ENCODE peak calls at places on chromosomes 6 and 20, in ten cellular contexts. One of them, this sample, is unnamed.

GRCh38 chr20:63767886-63768285 is 28.3 kb downstream of the SLC2A4RG start:
- DNase-seq in NCI-H1105: no peak
- DNase-seq in activated CD8-positive, alpha-beta T cell treated with anti-CD3 and anti-CD28 coated beads, Interleukin-2, amount 10 ng/mL, durations not matched to agents 7 days and 5 days: no peak
- DNase-seq in Right ventricle myocardium superior: no peak
- DNase-seq in tibial artery: no peak
- DNase-seq in H54: no peak
- DNase-seq in HS-5: no peak
- DNase-seq in sciatic nerve: no peak
- DNase-seq in activated T-helper 1 cell treated with anti-CD3 and anti-CD28 coated beads, Interleukin-2, amount 50 U/mL, for 16 hours: no peak
- DNase-seq in cardiac fibroblast: no peak
- DNase-seq in this sample: no peak

GRCh38 chr20:25288291-25289181 is 40.7 kb downstream of the PYGB start:
- DNase-seq in tibial artery: no peak
- DNase-seq in Right ventricle myocardium superior: peak
- DNase-seq in H54: no peak
- DNase-seq in activated T-helper 1 cell treated with anti-CD3 and anti-CD28 coated beads, Interleukin-2, amount 50 U/mL, for 16 hours: no peak
- DNase-seq in NCI-H1105: no peak
- DNase-seq in activated CD8-positive, alpha-beta T cell treated with anti-CD3 and anti-CD28 coated beads, Interleukin-2, amount 10 ng/mL, durations not matched to agents 7 days and 5 days: no peak
- DNase-seq in cardiac fibroblast: no peak
- DNase-seq in HS-5: no peak
- DNase-seq in sciatic nerve: peak
- DNase-seq in this sample: no peak

GRCh38 chr6:37021356-37022129 is 16.1 kb downstream of the FGD2 start:
- DNase-seq in NCI-H1105: peak
- DNase-seq in activated T-helper 1 cell treated with anti-CD3 and anti-CD28 coated beads, Interleukin-2, amount 50 U/mL, for 16 hours: peak
- DNase-seq in Right ventricle myocardium superior: no peak
- DNase-seq in cardiac fibroblast: peak
- DNase-seq in tibial artery: no peak
- DNase-seq in HS-5: peak
- DNase-seq in H54: no peak
- DNase-seq in sciatic nerve: no peak
- DNase-seq in activated CD8-positive, alpha-beta T cell treated with anti-CD3 and anti-CD28 coated beads, Interleukin-2, amount 10 ng/mL, durations not matched to agents 7 days and 5 days: peak
- DNase-seq in this sample: no peak

GRCh38 chr6:31940256-31940664 is 5.6 kb upstream of the CFB start:
- DNase-seq in HS-5: no peak
- DNase-seq in activated T-helper 1 cell treated with anti-CD3 and anti-CD28 coated beads, Interleukin-2, amount 50 U/mL, for 16 hours: no peak
- DNase-seq in cardiac fibroblast: peak
- DNase-seq in NCI-H1105: no peak
- DNase-seq in H54: no peak
- DNase-seq in Right ventricle myocardium superior: no peak
- DNase-seq in sciatic nerve: no peak
- DNase-seq in tibial artery: no peak
- DNase-seq in activated CD8-positive, alpha-beta T cell treated with anti-CD3 and anti-CD28 coated beads, Interleukin-2, amount 10 ng/mL, durations not matched to agents 7 days and 5 days: no peak
- DNase-seq in this sample: no peak

GRCh38 chr6:82396964-82397761 is 33.5 kb downstream of the TPBG start:
- DNase-seq in sciatic nerve: no peak
- DNase-seq in NCI-H1105: no peak
- DNase-seq in cardiac fibroblast: peak
- DNase-seq in activated CD8-positive, alpha-beta T cell treated with anti-CD3 and anti-CD28 coated beads, Interleukin-2, amount 10 ng/mL, durations not matched to agents 7 days and 5 days: no peak
- DNase-seq in H54: peak
- DNase-seq in activated T-helper 1 cell treated with anti-CD3 and anti-CD28 coated beads, Interleukin-2, amount 50 U/mL, for 16 hours: no peak
- DNase-seq in HS-5: peak
- DNase-seq in Right ventricle myocardium superior: no peak
- DNase-seq in tibial artery: no peak
- DNase-seq in this sample: no peak

GRCh38 chr6:149455028-149455732 is 29.6 kb downstream of the ZC3H12D start:
- DNase-seq in activated CD8-positive, alpha-beta T cell treated with anti-CD3 and anti-CD28 coated beads, Interleukin-2, amount 10 ng/mL, durations not matched to agents 7 days and 5 days: no peak
- DNase-seq in cardiac fibroblast: no peak
- DNase-seq in tibial artery: no peak
- DNase-seq in Right ventricle myocardium superior: no peak
- DNase-seq in sciatic nerve: no peak
- DNase-seq in activated T-helper 1 cell treated with anti-CD3 and anti-CD28 coated beads, Interleukin-2, amount 50 U/mL, for 16 hours: no peak
- DNase-seq in HS-5: no peak
- DNase-seq in NCI-H1105: no peak
- DNase-seq in H54: no peak
- DNase-seq in this sample: no peak

GRCh38 chr6:33116417-33116816 is 40.6 kb downstream of the HLA-DPB1 start:
- DNase-seq in HS-5: no peak
- DNase-seq in cardiac fibroblast: no peak
- DNase-seq in activated CD8-positive, alpha-beta T cell treated with anti-CD3 and anti-CD28 coated beads, Interleukin-2, amount 10 ng/mL, durations not matched to agents 7 days and 5 days: no peak
- DNase-seq in sciatic nerve: no peak
- DNase-seq in activated T-helper 1 cell treated with anti-CD3 and anti-CD28 coated beads, Interleukin-2, amount 50 U/mL, for 16 hours: no peak
- DNase-seq in H54: no peak
- DNase-seq in NCI-H1105: no peak
- DNase-seq in Right ventricle myocardium superior: no peak
- DNase-seq in tibial artery: no peak
- DNase-seq in this sample: no peak

GRCh38 chr20:46220808-46221207 is 87.5 kb downstream of the CDH22 start:
- DNase-seq in cardiac fibroblast: no peak
- DNase-seq in H54: no peak
- DNase-seq in Right ventricle myocardium superior: no peak
- DNase-seq in NCI-H1105: peak
- DNase-seq in activated CD8-positive, alpha-beta T cell treated with anti-CD3 and anti-CD28 coated beads, Interleukin-2, amount 10 ng/mL, durations not matched to agents 7 days and 5 days: no peak
- DNase-seq in HS-5: no peak
- DNase-seq in tibial artery: no peak
- DNase-seq in activated T-helper 1 cell treated with anti-CD3 and anti-CD28 coated beads, Interleukin-2, amount 50 U/mL, for 16 hours: no peak
- DNase-seq in sciatic nerve: no peak
- DNase-seq in this sample: no peak

GRCh38 chr6:6915813-6916547 is 191.8 kb upstream of the RREB1 start:
- DNase-seq in H54: no peak
- DNase-seq in NCI-H1105: no peak
- DNase-seq in tibial artery: peak
- DNase-seq in activated T-helper 1 cell treated with anti-CD3 and anti-CD28 coated beads, Interleukin-2, amount 50 U/mL, for 16 hours: no peak
- DNase-seq in Right ventricle myocardium superior: peak
- DNase-seq in HS-5: no peak
- DNase-seq in cardiac fibroblast: peak
- DNase-seq in sciatic nerve: no peak
- DNase-seq in activated CD8-positive, alpha-beta T cell treated with anti-CD3 and anti-CD28 coated beads, Interleukin-2, amount 10 ng/mL, durations not matched to agents 7 days and 5 days: no peak
- DNase-seq in this sample: no peak

GRCh38 chr20:34299925-34300806 is 3.0 kb downstream of the AHCY start:
- DNase-seq in H54: no peak
- DNase-seq in cardiac fibroblast: peak
- DNase-seq in HS-5: no peak
- DNase-seq in NCI-H1105: peak
- DNase-seq in sciatic nerve: no peak
- DNase-seq in tibial artery: no peak
- DNase-seq in Right ventricle myocardium superior: no peak
- DNase-seq in activated T-helper 1 cell treated with anti-CD3 and anti-CD28 coated beads, Interleukin-2, amount 50 U/mL, for 16 hours: no peak
- DNase-seq in activated CD8-positive, alpha-beta T cell treated with anti-CD3 and anti-CD28 coated beads, Interleukin-2, amount 10 ng/mL, durations not matched to agents 7 days and 5 days: no peak
- DNase-seq in this sample: no peak

GRCh38 chr6:147758305-147758704 is 249.8 kb downstream of the SAMD5 start:
- DNase-seq in H54: no peak
- DNase-seq in activated T-helper 1 cell treated with anti-CD3 and anti-CD28 coated beads, Interleukin-2, amount 50 U/mL, for 16 hours: no peak
- DNase-seq in tibial artery: no peak
- DNase-seq in Right ventricle myocardium superior: no peak
- DNase-seq in activated CD8-positive, alpha-beta T cell treated with anti-CD3 and anti-CD28 coated beads, Interleukin-2, amount 10 ng/mL, durations not matched to agents 7 days and 5 days: no peak
- DNase-seq in HS-5: no peak
- DNase-seq in NCI-H1105: no peak
- DNase-seq in sciatic nerve: no peak
- DNase-seq in cardiac fibroblast: no peak
- DNase-seq in this sample: no peak

GRCh38 chr6:132054525-132054924 is 103.4 kb upstream of the CCN2 start:
- DNase-seq in HS-5: peak
- DNase-seq in NCI-H1105: no peak
- DNase-seq in Right ventricle myocardium superior: no peak
- DNase-seq in tibial artery: no peak
- DNase-seq in activated T-helper 1 cell treated with anti-CD3 and anti-CD28 coated beads, Interleukin-2, amount 50 U/mL, for 16 hours: no peak
- DNase-seq in cardiac fibroblast: peak
- DNase-seq in activated CD8-positive, alpha-beta T cell treated with anti-CD3 and anti-CD28 coated beads, Interleukin-2, amount 10 ng/mL, durations not matched to agents 7 days and 5 days: no peak
- DNase-seq in sciatic nerve: no peak
- DNase-seq in H54: no peak
- DNase-seq in this sample: no peak

GRCh38 chr20:39630215-39630614 is 668.1 kb downstream of the DHX35 start:
- DNase-seq in Right ventricle myocardium superior: no peak
- DNase-seq in activated T-helper 1 cell treated with anti-CD3 and anti-CD28 coated beads, Interleukin-2, amount 50 U/mL, for 16 hours: no peak
- DNase-seq in H54: no peak
- DNase-seq in HS-5: no peak
- DNase-seq in NCI-H1105: no peak
- DNase-seq in tibial artery: no peak
- DNase-seq in activated CD8-positive, alpha-beta T cell treated with anti-CD3 and anti-CD28 coated beads, Interleukin-2, amount 10 ng/mL, durations not matched to agents 7 days and 5 days: no peak
- DNase-seq in sciatic nerve: no peak
- DNase-seq in cardiac fibroblast: no peak
- DNase-seq in this sample: no peak

GRCh38 chr20:771741-772464 is 3.6 kb upstream of the SLC52A3 start:
- DNase-seq in Right ventricle myocardium superior: no peak
- DNase-seq in sciatic nerve: no peak
- DNase-seq in NCI-H1105: no peak
- DNase-seq in H54: no peak
- DNase-seq in tibial artery: no peak
- DNase-seq in activated T-helper 1 cell treated with anti-CD3 and anti-CD28 coated beads, Interleukin-2, amount 50 U/mL, for 16 hours: no peak
- DNase-seq in activated CD8-positive, alpha-beta T cell treated with anti-CD3 and anti-CD28 coated beads, Interleukin-2, amount 10 ng/mL, durations not matched to agents 7 days and 5 days: no peak
- DNase-seq in cardiac fibroblast: no peak
- DNase-seq in HS-5: no peak
- DNase-seq in this sample: no peak

GRCh38 chr6:31958412-31958740 is 395 bp downstream of the NELFE start:
- DNase-seq in tibial artery: no peak
- DNase-seq in NCI-H1105: no peak
- DNase-seq in H54: no peak
- DNase-seq in cardiac fibroblast: no peak
- DNase-seq in sciatic nerve: no peak
- DNase-seq in HS-5: no peak
- DNase-seq in activated CD8-positive, alpha-beta T cell treated with anti-CD3 and anti-CD28 coated beads, Interleukin-2, amount 10 ng/mL, durations not matched to agents 7 days and 5 days: no peak
- DNase-seq in Right ventricle myocardium superior: no peak
- DNase-seq in activated T-helper 1 cell treated with anti-CD3 and anti-CD28 coated beads, Interleukin-2, amount 50 U/mL, for 16 hours: no peak
- DNase-seq in this sample: no peak

GRCh38 chr6:160248538-160248937 is 10.1 kb downstream of the SLC22A2 start:
- DNase-seq in sciatic nerve: no peak
- DNase-seq in activated T-helper 1 cell treated with anti-CD3 and anti-CD28 coated beads, Interleukin-2, amount 50 U/mL, for 16 hours: no peak
- DNase-seq in Right ventricle myocardium superior: no peak
- DNase-seq in H54: no peak
- DNase-seq in cardiac fibroblast: peak
- DNase-seq in activated CD8-positive, alpha-beta T cell treated with anti-CD3 and anti-CD28 coated beads, Interleukin-2, amount 10 ng/mL, durations not matched to agents 7 days and 5 days: no peak
- DNase-seq in NCI-H1105: no peak
- DNase-seq in HS-5: peak
- DNase-seq in tibial artery: no peak
- DNase-seq in this sample: no peak

GRCh38 chr6:106163966-106164877 is 78.1 kb downstream of the PRDM1 start:
- DNase-seq in activated CD8-positive, alpha-beta T cell treated with anti-CD3 and anti-CD28 coated beads, Interleukin-2, amount 10 ng/mL, durations not matched to agents 7 days and 5 days: peak
- DNase-seq in HS-5: no peak
- DNase-seq in H54: no peak
- DNase-seq in sciatic nerve: no peak
- DNase-seq in activated T-helper 1 cell treated with anti-CD3 and anti-CD28 coated beads, Interleukin-2, amount 50 U/mL, for 16 hours: no peak
- DNase-seq in NCI-H1105: no peak
- DNase-seq in Right ventricle myocardium superior: no peak
- DNase-seq in cardiac fibroblast: peak
- DNase-seq in tibial artery: peak
- DNase-seq in this sample: no peak

GRCh38 chr6:119370063-119370462 is 20.5 kb upstream of the MAN1A1 start:
- DNase-seq in H54: no peak
- DNase-seq in cardiac fibroblast: no peak
- DNase-seq in activated CD8-positive, alpha-beta T cell treated with anti-CD3 and anti-CD28 coated beads, Interleukin-2, amount 10 ng/mL, durations not matched to agents 7 days and 5 days: no peak
- DNase-seq in activated T-helper 1 cell treated with anti-CD3 and anti-CD28 coated beads, Interleukin-2, amount 50 U/mL, for 16 hours: no peak
- DNase-seq in tibial artery: no peak
- DNase-seq in sciatic nerve: no peak
- DNase-seq in NCI-H1105: no peak
- DNase-seq in Right ventricle myocardium superior: no peak
- DNase-seq in HS-5: no peak
- DNase-seq in this sample: no peak

GRCh38 chr6:3732345-3733141 is 19.0 kb downstream of the PXDC1 start:
- DNase-seq in tibial artery: peak
- DNase-seq in sciatic nerve: peak
- DNase-seq in H54: peak
- DNase-seq in cardiac fibroblast: peak
- DNase-seq in HS-5: no peak
- DNase-seq in Right ventricle myocardium superior: peak
- DNase-seq in activated CD8-positive, alpha-beta T cell treated with anti-CD3 and anti-CD28 coated beads, Interleukin-2, amount 10 ng/mL, durations not matched to agents 7 days and 5 days: peak
- DNase-seq in activated T-helper 1 cell treated with anti-CD3 and anti-CD28 coated beads, Interleukin-2, amount 50 U/mL, for 16 hours: peak
- DNase-seq in NCI-H1105: peak
- DNase-seq in this sample: no peak

GRCh38 chr6:67615796-67616195 is 1019.3 kb upstream of the ADGRB3 start:
- DNase-seq in Right ventricle myocardium superior: no peak
- DNase-seq in activated CD8-positive, alpha-beta T cell treated with anti-CD3 and anti-CD28 coated beads, Interleukin-2, amount 10 ng/mL, durations not matched to agents 7 days and 5 days: no peak
- DNase-seq in H54: no peak
- DNase-seq in cardiac fibroblast: peak
- DNase-seq in activated T-helper 1 cell treated with anti-CD3 and anti-CD28 coated beads, Interleukin-2, amount 50 U/mL, for 16 hours: no peak
- DNase-seq in HS-5: peak
- DNase-seq in sciatic nerve: no peak
- DNase-seq in NCI-H1105: no peak
- DNase-seq in tibial artery: no peak
- DNase-seq in this sample: no peak

GRCh38 chr6:31528821-31529328 is at the start of gene MCCD1:
- DNase-seq in sciatic nerve: no peak
- DNase-seq in tibial artery: no peak
- DNase-seq in H54: no peak
- DNase-seq in NCI-H1105: no peak
- DNase-seq in activated CD8-positive, alpha-beta T cell treated with anti-CD3 and anti-CD28 coated beads, Interleukin-2, amount 10 ng/mL, durations not matched to agents 7 days and 5 days: no peak
- DNase-seq in HS-5: no peak
- DNase-seq in cardiac fibroblast: no peak
- DNase-seq in Right ventricle myocardium superior: no peak
- DNase-seq in activated T-helper 1 cell treated with anti-CD3 and anti-CD28 coated beads, Interleukin-2, amount 50 U/mL, for 16 hours: no peak
- DNase-seq in this sample: no peak

GRCh38 chr6:28597924-28598323 is 72.2 kb downstream of the GPX5 start:
- DNase-seq in H54: no peak
- DNase-seq in cardiac fibroblast: peak
- DNase-seq in tibial artery: no peak
- DNase-seq in sciatic nerve: no peak
- DNase-seq in activated CD8-positive, alpha-beta T cell treated with anti-CD3 and anti-CD28 coated beads, Interleukin-2, amount 10 ng/mL, durations not matched to agents 7 days and 5 days: no peak
- DNase-seq in activated T-helper 1 cell treated with anti-CD3 and anti-CD28 coated beads, Interleukin-2, amount 50 U/mL, for 16 hours: no peak
- DNase-seq in Right ventricle myocardium superior: no peak
- DNase-seq in NCI-H1105: peak
- DNase-seq in HS-5: no peak
- DNase-seq in this sample: no peak

GRCh38 chr6:40356242-40356910 is 230.8 kb downstream of the LRFN2 start:
- DNase-seq in Right ventricle myocardium superior: no peak
- DNase-seq in sciatic nerve: no peak
- DNase-seq in cardiac fibroblast: no peak
- DNase-seq in activated T-helper 1 cell treated with anti-CD3 and anti-CD28 coated beads, Interleukin-2, amount 50 U/mL, for 16 hours: no peak
- DNase-seq in tibial artery: no peak
- DNase-seq in NCI-H1105: no peak
- DNase-seq in activated CD8-positive, alpha-beta T cell treated with anti-CD3 and anti-CD28 coated beads, Interleukin-2, amount 10 ng/mL, durations not matched to agents 7 days and 5 days: no peak
- DNase-seq in H54: no peak
- DNase-seq in HS-5: no peak
- DNase-seq in this sample: no peak

GRCh38 chr6:33885121-33886057 is 81.6 kb upstream of the MLN start:
- DNase-seq in activated T-helper 1 cell treated with anti-CD3 and anti-CD28 coated beads, Interleukin-2, amount 50 U/mL, for 16 hours: no peak
- DNase-seq in HS-5: peak
- DNase-seq in tibial artery: no peak
- DNase-seq in Right ventricle myocardium superior: no peak
- DNase-seq in H54: peak
- DNase-seq in cardiac fibroblast: peak
- DNase-seq in sciatic nerve: no peak
- DNase-seq in activated CD8-positive, alpha-beta T cell treated with anti-CD3 and anti-CD28 coated beads, Interleukin-2, amount 10 ng/mL, durations not matched to agents 7 days and 5 days: no peak
- DNase-seq in NCI-H1105: no peak
- DNase-seq in this sample: no peak

GRCh38 chr6:129671442-129672344 is 38.3 kb downstream of the ARHGAP18 start:
- DNase-seq in HS-5: no peak
- DNase-seq in sciatic nerve: no peak
- DNase-seq in activated CD8-positive, alpha-beta T cell treated with anti-CD3 and anti-CD28 coated beads, Interleukin-2, amount 10 ng/mL, durations not matched to agents 7 days and 5 days: peak
- DNase-seq in cardiac fibroblast: peak
- DNase-seq in Right ventricle myocardium superior: no peak
- DNase-seq in NCI-H1105: no peak
- DNase-seq in H54: no peak
- DNase-seq in activated T-helper 1 cell treated with anti-CD3 and anti-CD28 coated beads, Interleukin-2, amount 50 U/mL, for 16 hours: no peak
- DNase-seq in tibial artery: no peak
- DNase-seq in this sample: no peak

GRCh38 chr6:73047801-73048200 is 177.5 kb downstream of the KHDC1L start:
- DNase-seq in NCI-H1105: no peak
- DNase-seq in H54: no peak
- DNase-seq in tibial artery: no peak
- DNase-seq in cardiac fibroblast: no peak
- DNase-seq in sciatic nerve: no peak
- DNase-seq in activated CD8-positive, alpha-beta T cell treated with anti-CD3 and anti-CD28 coated beads, Interleukin-2, amount 10 ng/mL, durations not matched to agents 7 days and 5 days: no peak
- DNase-seq in HS-5: no peak
- DNase-seq in activated T-helper 1 cell treated with anti-CD3 and anti-CD28 coated beads, Interleukin-2, amount 50 U/mL, for 16 hours: no peak
- DNase-seq in Right ventricle myocardium superior: no peak
- DNase-seq in this sample: no peak

GRCh38 chr20:51360451-51361230 is 181.9 kb downstream of the NFATC2 start:
- DNase-seq in sciatic nerve: no peak
- DNase-seq in HS-5: peak
- DNase-seq in NCI-H1105: no peak
- DNase-seq in activated CD8-positive, alpha-beta T cell treated with anti-CD3 and anti-CD28 coated beads, Interleukin-2, amount 10 ng/mL, durations not matched to agents 7 days and 5 days: no peak
- DNase-seq in H54: peak
- DNase-seq in Right ventricle myocardium superior: no peak
- DNase-seq in cardiac fibroblast: peak
- DNase-seq in tibial artery: no peak
- DNase-seq in activated T-helper 1 cell treated with anti-CD3 and anti-CD28 coated beads, Interleukin-2, amount 50 U/mL, for 16 hours: no peak
- DNase-seq in this sample: no peak

This sample was measured in activated gamma-delta T cell.